ENCODE peak calls at places on chromosomes 13 and 19, in six cellular contexts. T, Q, F, B, L and K are unnamed samples.

GRCh38 chr13:41500501-41500900 is 43.2 kb downstream of the RGCC start:
- DNase-seq in T (no peak), Q (no peak), F (no peak), B (no peak), L (no peak), K (no peak)

GRCh38 chr19:34181111-34181864 is 9.0 kb downstream of the LSM14A start:
- DNase-seq in T (no peak), Q (no peak), F (no peak), B (no peak), L (peak), K (no peak)

GRCh38 chr13:29619995-29620394 is 24.5 kb upstream of the SLC7A1 start:
- DNase-seq in T (peak), Q (no peak), F (no peak), B (no peak), L (peak), K (no peak)

GRCh38 chr19:48975947-48976847 is 11.1 kb downstream of the FTL start:
- DNase-seq in T (no peak), Q (no peak), F (no peak), B (no peak), L (peak), K (peak)

GRCh38 chr13:60611523-60611922 is 214.5 kb downstream of the TDRD3 start:
- DNase-seq in T (no peak), Q (no peak), F (no peak), B (no peak), L (no peak), K (no peak)

GRCh38 chr13:114065141-114065925 is 67.1 kb downstream of the RASA3 start:
- DNase-seq in T (peak), Q (peak), F (peak), B (no peak), L (peak), K (peak)

GRCh38 chr19:31529121-31529520 is 179.9 kb upstream of the TSHZ3 start:
- DNase-seq in T (no peak), Q (no peak), F (no peak), B (no peak), L (peak), K (no peak)

GRCh38 chr19:3474015-3474414 is 6.3 kb downstream of the SMIM24 start:
- DNase-seq in T (no peak), Q (no peak), F (no peak), B (no peak), L (no peak), K (no peak)

GRCh38 chr13:78138756-78139155 is 220.1 kb upstream of the EDNRB start:
- DNase-seq in T (no peak), Q (no peak), F (no peak), B (no peak), L (peak), K (no peak)
- H3K14ac ChIP-seq in T (no peak), Q (no peak), F (no peak), B (no peak), L (no peak), K (no peak)

GRCh38 chr19:10870955-10871603 is at the start of gene CARM1:
- DNase-seq in T (peak), Q (peak), F (no peak), B (peak), L (peak), K (peak)
- H2BK5ac ChIP-seq in T (peak), Q (no peak), F (peak), B (peak), L (peak), K (peak)

GRCh38 chr19:10654610-10655456 is 687 bp downstream of the ILF3 start:
- DNase-seq in T (no peak), Q (peak), F (peak), B (peak), L (peak), K (peak)

GRCh38 chr19:10653732-10654609 is at the start of gene ILF3:
- DNase-seq in T (peak), Q (peak), F (peak), B (peak), L (peak), K (peak)

GRCh38 chr19:10653482-10653731 is 739 bp upstream of the ILF3 start:
- DNase-seq in T (no peak), Q (no peak), F (no peak), B (no peak), L (no peak), K (no peak)

GRCh38 chr19:10648360-10648759 is 5.8 kb upstream of the ILF3 start:
- DNase-seq in T (no peak), Q (no peak), F (no peak), B (no peak), L (no peak), K (no peak)

GRCh38 chr19:10651821-10652220 is 2.3 kb upstream of the ILF3 start:
- DNase-seq in T (no peak), Q (no peak), F (no peak), B (no peak), L (no peak), K (no peak)
- H3K14ac ChIP-seq in T (no peak), Q (no peak), F (no peak), B (no peak), L (no peak), K (no peak)

GRCh38 chr19:8204961-8205360 is 4.2 kb upstream of the CERS4 start:
- DNase-seq in T (no peak), Q (peak), F (no peak), B (no peak), L (no peak), K (no peak)
- H2BK5ac ChIP-seq in T (no peak), Q (no peak), F (peak), B (peak), L (no peak), K (no peak)

DNA sequence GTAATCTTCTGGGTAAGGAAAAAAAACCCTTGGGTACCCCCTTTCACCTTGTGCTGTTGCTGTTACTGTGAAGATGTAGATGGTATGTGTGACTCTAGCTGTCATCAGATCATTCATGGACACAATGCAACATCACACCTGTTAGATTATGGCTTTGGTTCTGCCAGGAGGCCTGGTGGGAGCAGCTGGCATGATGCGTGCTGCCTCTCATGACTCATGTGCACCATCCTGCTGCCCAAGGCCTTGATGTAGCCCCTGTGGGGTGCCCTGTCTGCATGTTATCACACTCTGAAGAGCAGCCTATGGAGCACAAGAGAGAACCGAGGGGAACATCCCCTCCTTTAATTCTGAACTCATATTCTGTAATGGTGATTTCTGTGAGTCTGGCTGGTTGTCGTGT is 57.7 kb upstream of the TEX29 start:
- DNase-seq in T (no peak), Q (no peak), F (no peak), B (no peak), L (no peak), K (no peak)
- H3K14ac ChIP-seq in T (no peak), Q (no peak), F (no peak), B (no peak), L (no peak), K (no peak)

DNA sequence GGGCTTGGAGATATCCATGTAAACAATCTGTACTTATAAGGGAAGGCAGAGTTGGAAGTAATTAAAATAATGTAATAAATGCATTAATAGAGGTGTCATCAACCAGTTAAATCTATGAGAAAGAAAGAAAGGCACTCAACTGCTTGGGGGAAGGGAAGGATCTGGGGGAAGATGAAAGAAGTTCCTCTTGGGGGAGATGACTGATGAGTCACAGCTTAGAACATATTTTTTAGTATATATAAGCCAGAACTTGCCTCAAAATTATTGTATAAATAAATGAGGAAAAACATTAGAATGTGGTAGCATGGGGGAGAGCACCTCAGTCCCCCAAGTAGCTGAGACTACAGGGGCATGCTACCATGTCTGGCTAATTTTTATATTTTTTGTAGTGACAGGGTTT is 205.8 kb downstream of the GGACT start:
- DNase-seq in T (peak), Q (no peak), F (no peak), B (no peak), L (no peak), K (peak)
- H2BK5ac ChIP-seq in T (peak), Q (no peak), F (no peak), B (no peak), L (no peak), K (no peak)

DNA sequence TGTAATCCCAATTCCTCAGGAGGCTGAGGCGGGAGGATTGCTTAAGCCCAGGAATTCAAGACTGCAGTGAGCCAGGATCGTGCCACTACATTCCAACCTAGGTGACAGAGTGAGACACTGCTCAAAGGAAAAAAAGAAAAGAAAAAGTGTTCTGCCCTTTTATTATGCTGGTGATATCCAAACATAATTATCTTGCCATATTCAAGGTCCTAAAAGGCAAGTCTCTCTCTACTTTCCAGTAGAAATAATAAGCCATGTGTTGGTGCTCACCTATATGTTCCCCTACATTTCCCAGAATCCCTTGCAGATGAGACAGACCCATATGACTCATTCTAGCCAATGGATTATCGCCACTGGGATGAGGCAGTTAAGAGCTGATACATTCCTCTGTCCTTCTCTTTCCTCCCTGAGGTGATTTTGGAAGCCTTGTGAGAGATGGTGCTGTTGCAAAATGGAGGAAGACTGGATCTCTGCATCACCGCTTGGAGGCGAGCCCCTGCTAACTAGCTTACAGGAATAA is 58.3 kb upstream of the MRI1 start:
- DNase-seq in T (no peak), Q (no peak), F (no peak), B (no peak), L (no peak), K (no peak)
- H3K14ac ChIP-seq in T (no peak), Q (no peak), F (no peak), B (no peak), L (no peak), K (no peak)

DNA sequence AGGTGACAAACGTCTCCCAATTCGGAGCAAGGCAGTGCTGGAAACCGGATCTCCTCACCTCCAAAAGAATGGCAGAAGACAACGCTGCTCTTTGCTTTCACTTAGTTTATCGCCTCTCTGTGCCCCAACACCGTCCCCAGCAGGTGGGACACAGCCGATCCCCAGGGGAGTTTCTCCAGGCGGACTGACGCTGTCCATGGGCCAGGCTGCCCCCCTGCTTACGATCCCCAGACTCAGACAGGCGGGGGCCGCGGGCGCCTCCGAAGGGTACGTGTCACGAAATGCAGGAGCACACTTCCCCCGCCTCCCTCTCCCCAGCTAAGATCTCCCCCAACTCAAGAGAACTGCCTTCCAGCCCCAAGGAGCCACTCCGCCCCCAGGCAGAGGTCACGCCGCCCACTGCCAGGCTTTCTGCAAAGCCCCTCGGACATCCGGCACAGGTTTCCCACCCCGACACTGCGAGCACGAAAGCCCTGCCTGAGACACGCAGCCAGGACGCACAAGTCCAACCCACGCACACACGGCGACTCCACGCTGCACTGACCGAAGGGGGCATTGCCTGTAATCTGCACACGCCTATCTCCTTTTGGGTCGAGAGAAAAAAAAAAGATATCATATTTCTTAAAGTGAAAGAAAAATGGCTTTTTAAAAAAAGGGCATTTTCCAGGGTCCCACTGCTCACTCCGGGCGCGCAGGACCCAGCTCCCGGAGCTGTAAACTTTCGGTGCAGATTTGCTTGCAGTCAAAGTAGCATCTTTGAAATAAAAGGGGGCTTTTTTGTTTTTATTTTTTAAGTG is 1.9 kb downstream of the SPRY2 start:
- DNase-seq in T (peak), Q (peak), F (no peak), B (peak), L (peak), K (peak)
- H2BK5ac ChIP-seq in T (peak), Q (no peak), F (peak), B (no peak), L (peak), K (peak)